ENCODE peak calls at places on chromosomes 5 and 9, in four cellular contexts. F is AG04450; J is CD8-positive, alpha-beta T cell; A is suprapubic skin. Y is an unnamed sample.

GRCh38 chr9:1883004-1883403 is 132.1 kb upstream of the SMARCA2 start:
- DNase-seq in J (no peak), F (no peak), A (no peak), Y (no peak)

GRCh38 chr9:4182831-4183230 is 117.0 kb downstream of the GLIS3 start:
- DNase-seq in A (no peak), F (no peak), J (no peak), Y (no peak)

GRCh38 chr9:121312169-121312568 is 44.2 kb downstream of the GSN start:
- DNase-seq in F (no peak), A (peak; percentile 63), J (no peak), Y (no peak)

GRCh38 chr9:127783111-127783621 is 2.7 kb upstream of the CDK9 start:
- DNase-seq in A (peak; percentile 89), J (peak; percentile 82), F (no peak), Y (no peak)

GRCh38 chr9:127543221-127543620 is 68.9 kb upstream of the STXBP1 start:
- DNase-seq in A (no peak), F (no peak), J (peak; percentile 12), Y (no peak)

GRCh38 chr9:90459321-90459720 is 183.3 kb downstream of the DIRAS2 start:
- DNase-seq in A (no peak), F (no peak), J (no peak), Y (no peak)

GRCh38 chr9:93422987-93423386 is 28.5 kb upstream of the FAM120A start:
- DNase-seq in A (no peak), J (no peak), F (no peak), Y (no peak)

GRCh38 chr5:148988328-148988727 is 74.5 kb downstream of the SH3TC2 start:
- DNase-seq in J (no peak), F (no peak), A (no peak), Y (no peak)

GRCh38 chr9:10268500-10269485 is 344.0 kb downstream of the PTPRD start:
- DNase-seq in J (no peak), F (no peak), A (no peak), Y (no peak)

GRCh38 chr5:108560581-108560980 is 178.7 kb upstream of the FBXL17 start:
- DNase-seq in F (peak; percentile 93), J (no peak), A (no peak), Y (no peak)

GRCh38 chr9:89919171-89919681 is 314.4 kb downstream of the GADD45G start:
- DNase-seq in J (peak; percentile 34), A (peak; percentile 72), F (no peak), Y (no peak)

GRCh38 chr9:18638448-18639249 is 164.7 kb downstream of the ADAMTSL1 start:
- DNase-seq in A (no peak), J (no peak), F (peak; percentile 15), Y (no peak)

GRCh38 chr5:167232675-167233074 is 1058.8 kb upstream of the WWC1 start:
- DNase-seq in A (no peak), F (no peak), J (no peak), Y (no peak)

GRCh38 chr5:119417891-119418781 is 34.2 kb upstream of the HSD17B4 start:
- DNase-seq in J (no peak), A (no peak), F (no peak), Y (peak; percentile 92)

GRCh38 chr5:167819406-167819805 is 472.0 kb upstream of the WWC1 start:
- DNase-seq in J (no peak), A (no peak), F (no peak), Y (no peak)

GRCh38 chr5:91499943-91500531 is 116.9 kb upstream of the ARRDC3 start:
- DNase-seq in F (peak; percentile 20), A (no peak), J (no peak), Y (peak; percentile 16)

GRCh38 chr9:4366649-4367330 is 66.9 kb upstream of the GLIS3 start:
- DNase-seq in F (peak; percentile 24), A (no peak), J (peak; percentile 22), Y (no peak)

GRCh38 chr9:121727295-121728028 is 76.0 kb downstream of the DAB2IP start:
- DNase-seq in A (no peak), J (no peak), F (no peak), Y (no peak)

GRCh38 chr9:113042884-113043657 is 13.5 kb downstream of the ZFP37 start:
- DNase-seq in A (no peak), F (no peak), J (no peak), Y (no peak)

GRCh38 chr9:122096620-122097415 is 3.7 kb upstream of the TTLL11 start:
- DNase-seq in F (no peak), A (peak; percentile 37), J (no peak), Y (no peak)

GRCh38 chr9:116639251-116639741 is 47.8 kb upstream of the TRIM32 start:
- DNase-seq in J (no peak), A (no peak), F (no peak), Y (no peak)

GRCh38 chr5:41219655-41220269 is 6.4 kb upstream of the C6 start:
- DNase-seq in F (no peak), A (no peak), J (no peak), Y (no peak)

GRCh38 chr5:98771389-98772109 is 1.9 kb upstream of the RGMB start:
- DNase-seq in A (no peak), J (peak; percentile 60), F (peak; percentile 87), Y (peak; percentile 73)

GRCh38 chr5:43066799-43067741 is 27.0 kb upstream of the ANXA2R start:
- DNase-seq in J (peak; percentile 90), F (peak; percentile 79), A (peak; percentile 93), Y (peak; percentile 78)

GRCh38 chr9:70043689-70044449 is at the start of gene MAMDC2:
- DNase-seq in J (no peak), F (no peak), A (peak; percentile 87), Y (no peak)

GRCh38 chr5:142032747-142033631 is 20.2 kb upstream of the GNPDA1 start:
- DNase-seq in J (no peak), A (no peak), F (no peak), Y (no peak)

GRCh38 chr5:57494104-57495098 is 11.8 kb upstream of the ACTBL2 start:
- DNase-seq in J (no peak), A (no peak), F (peak; percentile 95), Y (peak; percentile 99)
- TF ChIP-seq CTCF in J (no peak), A (no peak), F (peak; percentile 20), Y (no peak)

GRCh38 chr9:131094622-131095021 is 1.7 kb upstream of the AIF1L start:
- DNase-seq in J (no peak), A (no peak), F (peak; percentile 24), Y (no peak)

GRCh38 chr9:131094015-131094414 is 2.3 kb upstream of the AIF1L start:
- DNase-seq in J (no peak), F (no peak), A (no peak), Y (no peak)

GRCh38 chr9:131091352-131091992 is 4.9 kb upstream of the AIF1L start:
- DNase-seq in F (no peak), J (no peak), A (no peak), Y (no peak)

GRCh38 chr9:131092030-131092429 is 4.3 kb upstream of the AIF1L start:
- DNase-seq in J (no peak), F (no peak), A (no peak), Y (no peak)

GRCh38 chr9:131092548-131093440 is 3.5 kb upstream of the AIF1L start:
- DNase-seq in F (no peak), J (no peak), A (no peak), Y (no peak)
- TF ChIP-seq CTCF in F (no peak), J (no peak), A (no peak), Y (no peak)

DNA sequence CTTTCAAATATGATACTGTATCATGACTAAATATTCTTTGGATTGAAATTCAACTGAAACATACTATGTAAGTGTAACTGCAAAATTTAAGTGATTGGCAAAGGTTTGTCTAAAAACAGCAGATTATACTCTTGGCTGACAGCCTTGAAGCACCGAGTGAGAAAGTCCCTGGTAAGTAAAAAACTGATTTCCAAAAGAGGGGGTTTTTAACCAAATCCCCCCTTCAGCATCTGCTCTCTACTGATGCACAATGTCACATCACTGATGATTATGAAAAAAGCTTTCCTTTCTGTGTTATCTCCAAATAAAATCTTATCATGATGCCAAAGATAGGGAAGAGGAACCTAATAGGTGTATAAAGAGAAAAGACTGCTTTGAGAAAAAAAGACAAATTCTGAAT is 141.0 kb downstream of the MEF2C start:
- DNase-seq in J (no peak), A (no peak), F (no peak), Y (no peak)
- TF ChIP-seq CTCF in J (no peak), A (no peak), F (no peak), Y (no peak)

DNA sequence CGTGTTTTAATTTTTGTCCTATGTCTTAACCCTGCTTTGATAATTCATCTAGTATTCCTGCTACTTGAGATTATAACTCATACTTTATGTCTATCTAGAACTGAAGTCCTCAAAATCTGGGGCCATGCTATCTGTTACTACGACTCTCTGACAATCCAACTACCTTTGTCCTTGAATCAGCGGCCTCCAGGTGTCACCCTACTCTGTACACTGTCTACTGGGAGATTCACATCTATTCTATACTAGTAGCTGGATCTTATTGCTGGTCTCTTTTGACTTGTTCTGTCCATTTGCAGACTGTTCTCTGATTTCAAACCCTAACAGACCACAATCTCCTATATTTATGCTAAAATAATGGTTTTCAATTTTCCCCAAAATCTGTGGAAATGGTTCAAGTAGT is 225.5 kb upstream of the ELAVL2 start:
- DNase-seq in J (no peak), F (no peak), A (no peak), Y (no peak)
- TF ChIP-seq CTCF in J (no peak), F (no peak), A (no peak), Y (no peak)

GRCh38 chr5:170221319-170221718 is 11.5 kb upstream of the C5orf58 start:
- DNase-seq in A (no peak), J (no peak), F (no peak), Y (peak; percentile 34)
- TF ChIP-seq CTCF in A (no peak), J (no peak), F (peak; percentile 6), Y (peak; percentile 33)

GRCh38 chr9:134365791-134366222 is 39.6 kb downstream of the RXRA start:
- DNase-seq in A (no peak), J (no peak), F (no peak), Y (no peak)

GRCh38 chr9:134363450-134363849 is 37.2 kb downstream of the RXRA start:
- DNase-seq in F (no peak), A (no peak), J (no peak), Y (no peak)

GRCh38 chr9:134366223-134367031 is 40.2 kb downstream of the RXRA start:
- DNase-seq in J (no peak), F (peak; percentile 61), A (peak; percentile 96), Y (peak; percentile 37)

GRCh38 chr9:134365115-134365596 is 38.9 kb downstream of the RXRA start:
- DNase-seq in A (no peak), J (no peak), F (no peak), Y (no peak)

GRCh38 chr9:134364391-134365114 is 38.3 kb downstream of the RXRA start:
- DNase-seq in J (no peak), F (no peak), A (no peak), Y (no peak)
- TF ChIP-seq CTCF in J (no peak), F (no peak), A (no peak), Y (no peak)

GRCh38 chr9:5871785-5872184 is 18.9 kb upstream of the MLANA start:
- DNase-seq in A (no peak), J (no peak), F (no peak), Y (no peak)

GRCh38 chr9:5870691-5871090 is 20.0 kb upstream of the MLANA start:
- DNase-seq in F (no peak), J (no peak), A (no peak), Y (peak; percentile 87)

GRCh38 chr9:5870020-5870339 is 20.7 kb upstream of the MLANA start:
- DNase-seq in F (no peak), A (no peak), J (no peak), Y (no peak)

GRCh38 chr9:5868235-5868634 is 22.5 kb upstream of the MLANA start:
- DNase-seq in J (no peak), F (no peak), A (no peak), Y (no peak)

GRCh38 chr9:5869315-5870019 is 21.2 kb upstream of the MLANA start:
- DNase-seq in J (no peak), A (no peak), F (no peak), Y (no peak)
- TF ChIP-seq CTCF in J (no peak), A (no peak), F (peak; percentile 36), Y (peak; percentile 28)